ENCODE peak calls at places on chromosomes 1 and 21, in seven cellular contexts. W, R, O, F, H, C and Y are unnamed samples. For H3K4me1, the result is how much of the 10 kb centered on the place peaks cover.

GRCh38 chr1:48735753-48736152 is 40.9 kb downstream of the BEND5 start:
- DNase-seq in W (no peak), R (no peak), O (no peak), F (no peak), H (no peak), C (no peak), Y (no peak)

GRCh38 chr1:174406421-174406820 is 41.3 kb upstream of the GPR52 start:
- DNase-seq in W (no peak), R (no peak), O (no peak), F (no peak), H (no peak), C (no peak), Y (no peak)

GRCh38 chr1:27306892-27307850 is 14.8 kb upstream of the TMEM222 start:
- DNase-seq in W (no peak), R (no peak), O (peak), F (no peak), H (no peak), C (peak), Y (no peak)

GRCh38 chr1:204448321-204448964 is 36.8 kb upstream of the PPP1R15B start:
- DNase-seq in W (no peak), R (no peak), O (no peak), F (no peak), H (no peak), C (peak), Y (no peak)

GRCh38 chr1:223515416-223515815 is 122.2 kb downstream of the CCDC185 start:
- DNase-seq in W (no peak), R (no peak), O (no peak), F (no peak), H (no peak), C (no peak), Y (no peak)

GRCh38 chr1:207658904-207659485 is 14.1 kb downstream of the CR1L start:
- DNase-seq in W (no peak), R (no peak), O (no peak), F (no peak), H (no peak), C (no peak), Y (no peak)

GRCh38 chr1:109193653-109194590 is 19.8 kb upstream of the SARS1 start:
- DNase-seq in W (no peak), R (peak), O (peak), F (no peak), H (peak), C (peak), Y (peak)

GRCh38 chr21:42651515-42652401 is 1.7 kb upstream of the PDE9A start:
- DNase-seq in W (peak), R (no peak), O (no peak), F (peak), H (no peak), C (no peak), Y (no peak)

GRCh38 chr1:193905288-193906085 is 719.1 kb upstream of the B3GALT2 start:
- DNase-seq in W (no peak), R (no peak), O (no peak), F (no peak), H (no peak), C (peak), Y (no peak)

GRCh38 chr1:241934181-241934815 is 23.3 kb upstream of the BECN2 start:
- DNase-seq in W (no peak), R (peak), O (peak), F (no peak), H (peak), C (no peak), Y (no peak)

GRCh38 chr1:161439280-161440232 is 65.7 kb upstream of the FCGR2A start:
- DNase-seq in W (no peak), R (peak), O (no peak), F (peak), H (peak), C (peak), Y (peak)

GRCh38 chr1:95742591-95743089 is 508.6 kb downstream of the RWDD3 start:
- DNase-seq in W (peak), R (peak), O (no peak), F (no peak), H (no peak), C (peak), Y (no peak)

GRCh38 chr1:12508849-12509248 is 109.2 kb downstream of the DHRS3 start:
- DNase-seq in W (no peak), R (no peak), O (no peak), F (no peak), H (no peak), C (no peak), Y (no peak)

GRCh38 chr1:200233393-200233792 is 176.4 kb downstream of the ZNF281 start:
- DNase-seq in W (no peak), R (no peak), O (no peak), F (no peak), H (no peak), C (peak), Y (no peak)

DNA sequence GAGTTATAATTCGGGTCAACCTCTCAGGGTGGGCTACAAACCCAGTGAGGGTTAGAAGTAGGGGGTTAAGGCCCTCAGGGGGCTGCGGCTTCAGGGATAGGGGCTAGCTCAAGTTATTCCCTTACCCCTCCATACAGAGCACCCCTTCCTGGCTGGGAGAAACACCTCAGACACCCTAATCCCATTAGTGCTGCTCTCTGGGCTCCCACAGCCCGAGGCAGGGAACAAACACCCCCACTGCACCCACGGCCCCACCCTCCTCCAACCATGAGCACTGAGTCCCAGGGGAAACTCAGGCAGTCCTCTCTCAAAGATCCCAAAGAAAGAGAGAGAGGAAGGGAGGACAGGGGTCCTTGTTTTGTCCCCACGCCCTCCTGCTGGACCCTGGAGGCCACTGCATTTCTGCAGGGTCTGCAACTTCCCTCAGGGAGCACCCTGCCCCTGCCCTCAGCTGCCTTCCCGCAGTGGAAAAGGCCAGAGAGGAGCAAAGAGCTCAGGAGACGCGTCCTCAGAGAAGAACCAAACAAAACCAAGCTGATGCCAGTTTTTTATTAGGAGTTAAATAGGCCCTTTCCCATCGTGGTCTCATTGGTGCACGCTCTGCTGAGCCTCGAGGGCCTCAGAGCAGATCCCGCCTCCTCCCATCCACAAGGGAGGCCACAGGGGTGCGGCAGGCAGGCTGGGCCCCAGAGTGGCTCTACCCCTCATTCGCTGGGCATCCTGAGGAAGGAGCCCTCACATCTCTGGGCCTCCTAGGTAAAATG is 1.4 kb upstream of the S100A4 start:
- DNase-seq in W (peak), R (no peak), O (no peak), F (peak), H (no peak), C (no peak), Y (no peak)
- H3K4me1 ChIP-seq in W (under half), R (under half), O (under half), F (under half), H (under half), C (half or more), Y (half or more)

GRCh38 chr1:167996266-167996665 is 59.4 kb upstream of the MPC2 start:
- DNase-seq in W (no peak), R (no peak), O (no peak), F (no peak), H (no peak), C (no peak), Y (no peak)

GRCh38 chr1:167994560-167994959 is 57.7 kb upstream of the MPC2 start:
- DNase-seq in W (no peak), R (no peak), O (no peak), F (no peak), H (no peak), C (no peak), Y (no peak)

GRCh38 chr1:167999930-168000329 is 63.1 kb upstream of the MPC2 start:
- DNase-seq in W (no peak), R (no peak), O (no peak), F (no peak), H (no peak), C (no peak), Y (no peak)

GRCh38 chr1:167995038-167995437 is 58.2 kb upstream of the MPC2 start:
- DNase-seq in W (no peak), R (no peak), O (no peak), F (no peak), H (no peak), C (no peak), Y (no peak)

DNA sequence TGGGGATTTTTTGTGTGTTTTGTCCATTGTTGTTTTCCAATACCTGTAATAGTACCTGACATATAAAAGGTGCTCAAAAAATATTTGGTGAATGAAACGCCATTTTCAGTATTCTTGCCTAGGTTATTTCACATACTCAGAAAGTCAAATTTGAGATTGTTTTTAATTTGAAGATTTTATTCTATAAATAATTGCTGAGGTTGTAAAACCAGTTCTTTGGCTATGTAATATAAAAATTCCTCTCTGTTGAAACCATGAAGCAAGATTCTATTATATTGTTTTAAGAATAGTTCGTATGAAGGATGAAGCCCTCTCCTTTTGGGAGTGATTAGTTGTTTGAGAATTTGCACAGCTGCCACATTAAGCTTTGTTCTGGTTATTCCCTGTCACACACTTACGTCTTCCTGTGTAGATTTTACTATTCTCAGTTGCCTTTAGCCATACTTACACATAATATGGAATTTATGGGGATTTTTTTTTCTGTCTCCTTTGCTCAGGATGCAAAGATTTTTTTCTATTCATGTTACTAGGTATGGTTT is 60.2 kb upstream of the MPC2 start:
- DNase-seq in W (no peak), R (no peak), O (no peak), F (no peak), H (no peak), C (no peak), Y (no peak)
- H3K4me1 ChIP-seq in W (under half), R (under half), O (under half), F (under half), H (under half), C (under half), Y (under half)

DNA sequence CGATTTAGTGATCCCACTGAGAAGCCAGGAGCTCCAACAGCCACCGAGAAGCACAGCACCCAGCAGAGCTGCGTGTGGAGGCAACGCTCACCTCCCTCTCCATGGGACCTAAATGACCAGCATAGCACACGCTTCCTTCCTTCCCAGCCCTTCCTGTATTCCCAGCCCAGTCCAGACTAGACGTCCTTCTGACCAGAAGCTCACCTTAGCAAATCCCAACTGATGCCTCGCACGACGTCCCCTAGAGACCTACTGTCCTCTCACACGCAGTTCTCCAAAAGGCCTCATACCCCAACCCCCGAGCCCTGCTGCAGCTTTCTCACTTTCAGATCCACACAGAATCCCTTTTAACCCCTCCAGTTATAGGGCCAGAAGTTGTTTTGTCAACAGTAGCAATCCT is 132.4 kb downstream of the SLC45A1 start:
- DNase-seq in W (no peak), R (no peak), O (no peak), F (no peak), H (no peak), C (no peak), Y (no peak)
- H3K4me1 ChIP-seq in W (under half), R (under half), O (under half), F (under half), H (under half), C (under half), Y (under half)

DNA sequence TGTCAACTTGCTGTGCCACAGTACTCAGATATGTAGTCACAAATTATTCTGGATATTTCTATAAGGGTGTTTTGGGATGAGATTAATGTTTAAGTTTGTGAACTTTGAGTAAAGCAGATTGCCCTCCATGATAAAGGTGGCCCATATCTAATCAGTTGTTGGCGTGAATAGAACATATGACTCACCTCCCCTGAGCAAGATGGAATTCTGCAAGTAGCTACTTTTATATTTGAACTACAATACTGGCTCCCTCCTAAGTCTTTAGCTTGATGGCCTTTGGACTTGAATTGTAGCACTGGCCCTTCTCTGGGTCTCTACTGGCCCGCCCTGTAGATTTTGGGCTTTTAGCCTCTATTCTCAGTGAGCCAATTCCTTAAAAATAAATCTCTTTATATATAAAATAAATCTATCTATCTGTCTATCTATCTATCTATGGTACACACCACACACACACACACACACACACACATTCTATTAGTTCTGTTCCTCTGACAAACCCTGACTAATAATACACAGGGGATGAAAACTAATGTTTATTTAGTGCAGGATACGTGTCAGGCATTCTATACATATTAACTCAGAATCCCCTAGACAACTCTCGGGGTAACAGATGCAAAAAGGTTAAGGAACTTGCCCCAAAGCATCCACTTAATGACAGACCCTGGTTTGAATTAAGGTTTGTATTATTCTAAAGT is 37.9 kb upstream of the PDC start:
- DNase-seq in W (no peak), R (no peak), O (no peak), F (no peak), H (no peak), C (peak), Y (peak)
- H3K4me1 ChIP-seq in W (half or more), R (under half), O (under half), F (under half), H (under half), C (half or more), Y (half or more)

DNA sequence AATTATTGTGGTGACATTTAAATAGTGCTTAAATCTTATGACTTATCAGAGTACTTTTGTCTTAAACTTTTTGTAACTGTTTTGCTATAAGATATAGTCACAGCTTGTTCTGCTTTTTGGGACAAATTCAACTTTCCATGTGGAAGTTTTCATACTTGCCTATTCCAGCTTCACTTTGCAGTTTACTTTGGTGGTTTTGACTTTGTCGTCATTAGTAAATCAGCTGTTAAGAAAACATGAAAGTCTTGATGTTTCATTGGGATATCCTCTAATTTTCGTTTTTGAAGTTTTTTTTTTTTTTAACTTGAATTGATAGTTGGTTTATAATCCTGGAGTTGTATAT is 31.3 kb downstream of the SDCCAG8 start:
- DNase-seq in W (no peak), R (no peak), O (no peak), F (no peak), H (no peak), C (no peak), Y (no peak)
- H3K4me1 ChIP-seq in W (under half), R (under half), O (under half), F (under half), H (under half), C (under half), Y (under half)

DNA sequence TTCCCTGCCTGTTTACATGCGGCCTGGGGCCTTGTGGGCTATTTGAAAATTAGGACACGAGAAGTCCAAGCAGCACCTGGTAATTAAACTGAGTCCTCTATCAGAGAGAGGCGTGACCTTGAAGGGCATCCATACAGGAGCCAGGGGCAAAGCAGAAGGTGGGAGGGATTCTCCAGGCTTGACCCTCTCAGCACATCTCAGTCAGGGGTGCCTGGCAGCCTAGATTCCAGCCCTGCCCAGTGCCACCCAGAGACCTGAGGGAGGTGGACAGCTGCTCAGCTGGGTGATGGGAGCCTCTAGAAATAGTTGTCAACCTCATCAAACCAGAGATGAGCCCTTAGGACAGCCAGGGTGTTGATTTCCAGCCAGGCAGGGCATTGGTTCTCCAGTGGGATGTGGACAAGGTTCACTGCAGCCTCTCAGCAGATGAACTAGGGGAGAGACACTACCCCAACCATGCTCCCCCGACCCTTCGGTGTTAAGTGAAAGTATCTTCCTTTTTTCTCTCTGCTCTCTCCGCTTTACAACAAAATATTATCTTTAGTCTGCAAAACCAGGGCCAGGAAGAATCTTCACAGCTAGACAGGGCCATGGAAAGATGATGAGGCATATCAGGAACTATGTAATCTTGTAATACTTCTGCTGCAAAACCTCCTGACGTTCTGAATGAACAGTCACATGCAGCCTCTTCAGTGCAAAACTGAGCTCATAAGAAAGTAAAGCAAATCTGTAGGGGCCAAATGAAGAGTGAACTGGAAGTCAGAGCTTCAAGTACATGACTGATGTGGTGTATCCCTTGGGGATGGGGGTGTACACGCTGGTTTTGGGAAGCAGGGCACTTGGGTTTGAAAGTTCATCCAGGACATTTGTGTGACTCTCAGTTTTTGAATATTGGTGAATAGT is 35.9 kb upstream of the ATP5PO start:
- DNase-seq in W (no peak), R (no peak), O (no peak), F (no peak), H (no peak), C (no peak), Y (no peak)
- H3K4me1 ChIP-seq in W (under half), R (under half), O (under half), F (under half), H (under half), C (under half), Y (under half)

DNA sequence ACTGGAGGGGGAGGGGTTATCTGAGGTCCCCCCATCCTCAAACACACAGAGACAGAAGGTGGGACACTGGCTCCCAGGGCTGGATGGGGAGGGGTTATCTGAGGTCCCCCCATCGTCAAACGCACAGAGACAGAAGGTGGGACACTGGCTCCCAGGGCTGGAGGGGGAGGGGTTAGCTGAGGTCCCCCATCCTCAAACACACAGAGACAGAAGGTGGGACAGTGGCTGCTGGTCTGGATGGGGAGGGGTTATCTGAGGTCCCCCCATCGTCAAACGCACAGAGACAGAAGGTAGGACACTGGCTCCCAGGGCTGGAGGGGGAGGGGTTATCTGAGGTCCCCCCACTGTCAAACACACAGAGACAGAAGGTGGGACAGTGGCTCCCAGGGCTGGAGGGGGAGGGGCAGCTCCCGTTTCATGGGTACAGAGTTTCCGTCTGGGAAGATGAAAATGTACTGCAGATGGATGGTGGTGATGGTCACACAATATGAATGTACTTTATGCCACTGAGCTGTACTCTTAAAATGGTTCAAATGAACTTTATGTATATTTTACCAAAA is 69.2 kb downstream of the SCCPDH start:
- DNase-seq in W (no peak), R (no peak), O (no peak), F (no peak), H (no peak), C (no peak), Y (no peak)
- H3K4me1 ChIP-seq in W (under half), R (under half), O (under half), F (under half), H (under half), C (under half), Y (under half)